ENCODE peak calls at places on chromosomes 2 and 18, in seven cellular contexts. S, I, N, T, V, H and D are unnamed samples.

GRCh38 chr18:35271656-35272055 is 18.4 kb downstream of the ZSCAN30 start:
- DNase-seq in S (no peak), I (no peak), N (no peak), T (no peak), V (no peak), H (no peak), D (no peak)

GRCh38 chr2:195535911-195536522 is 121.0 kb upstream of the SLC39A10 start:
- DNase-seq in S (no peak), I (peak), N (peak), T (peak), V (no peak), H (peak), D (no peak)

GRCh38 chr18:2994603-2995432 is 18.1 kb downstream of the LPIN2 start:
- DNase-seq in S (no peak), I (peak), N (peak), T (peak), V (no peak), H (peak), D (no peak)

GRCh38 chr2:234257859-234258561 is 207.5 kb downstream of the SPP2 start:
- DNase-seq in S (peak), I (no peak), N (no peak), T (no peak), V (peak), H (no peak), D (peak)

GRCh38 chr2:43005975-43006833 is 213.8 kb upstream of the HAAO start:
- DNase-seq in S (no peak), I (no peak), N (no peak), T (no peak), V (no peak), H (no peak), D (no peak)

GRCh38 chr2:24972315-24972958 is 682 bp upstream of the DNAJC27 start:
- DNase-seq in S (peak), I (no peak), N (peak), T (no peak), V (peak), H (peak), D (peak)

GRCh38 chr2:28618221-28619141 is 122.6 kb downstream of the PLB1 start:
- DNase-seq in S (no peak), I (no peak), N (no peak), T (no peak), V (no peak), H (no peak), D (no peak)

GRCh38 chr2:47230418-47230817 is 75.3 kb upstream of the STPG4 start:
- DNase-seq in S (peak), I (no peak), N (no peak), T (no peak), V (no peak), H (no peak), D (peak)

GRCh38 chr2:212124597-212124996 is 414.0 kb downstream of the ERBB4 start:
- DNase-seq in S (no peak), I (no peak), N (no peak), T (no peak), V (no peak), H (no peak), D (no peak)

GRCh38 chr2:173631123-173631450 is 276.4 kb downstream of the CDCA7 start:
- DNase-seq in S (peak), I (no peak), N (no peak), T (no peak), V (peak), H (no peak), D (peak)

GRCh38 chr2:85790032-85790431 is 36.2 kb downstream of the ATOH8 start:
- DNase-seq in S (no peak), I (no peak), N (no peak), T (no peak), V (no peak), H (no peak), D (no peak)

GRCh38 chr2:174001107-174001506 is 35.9 kb upstream of the SP3 start:
- DNase-seq in S (no peak), I (no peak), N (no peak), T (no peak), V (no peak), H (no peak), D (no peak)